ENCODE peak calls at places on chromosomes 16 and 17, in nine cellular contexts. One of them, this sample, is unnamed.

GRCh38 chr17:49456172-49456965 is 38.7 kb upstream of the NGFR start:
- DNase-seq in right lobe of liver: no peak
- DNase-seq in transverse colon: no peak
- DNase-seq in IMR-90: peak
- DNase-seq in adrenal gland: peak
- DNase-seq in GM12891: no peak
- DNase-seq in prostate gland: no peak
- DNase-seq in erythroblast: no peak
- DNase-seq in lower leg skin: no peak
- DNase-seq in this sample: peak

GRCh38 chr17:73156166-73156840 is 8.5 kb upstream of the SSTR2 start:
- DNase-seq in right lobe of liver: peak
- DNase-seq in transverse colon: peak
- DNase-seq in IMR-90: peak
- DNase-seq in adrenal gland: peak
- DNase-seq in GM12891: peak
- DNase-seq in prostate gland: peak
- DNase-seq in erythroblast: peak
- DNase-seq in lower leg skin: peak
- DNase-seq in this sample: peak

GRCh38 chr17:31803494-31804213 is 55.4 kb downstream of the COPRS start:
- DNase-seq in right lobe of liver: peak
- DNase-seq in transverse colon: peak
- DNase-seq in IMR-90: peak
- DNase-seq in adrenal gland: no peak
- DNase-seq in GM12891: no peak
- DNase-seq in prostate gland: no peak
- DNase-seq in erythroblast: no peak
- DNase-seq in lower leg skin: no peak
- DNase-seq in this sample: no peak

GRCh38 chr17:46266656-46267544 is 28.0 kb upstream of the LRRC37A start:
- DNase-seq in right lobe of liver: peak
- DNase-seq in transverse colon: peak
- DNase-seq in IMR-90: peak
- DNase-seq in adrenal gland: peak
- DNase-seq in GM12891: peak
- DNase-seq in prostate gland: peak
- DNase-seq in erythroblast: peak
- DNase-seq in lower leg skin: peak
- DNase-seq in this sample: peak

GRCh38 chr17:4179071-4179470 is 36.1 kb downstream of the CYB5D2 start:
- DNase-seq in right lobe of liver: no peak
- DNase-seq in transverse colon: no peak
- DNase-seq in IMR-90: no peak
- DNase-seq in adrenal gland: no peak
- DNase-seq in GM12891: no peak
- DNase-seq in prostate gland: no peak
- DNase-seq in erythroblast: no peak
- DNase-seq in lower leg skin: no peak
- DNase-seq in this sample: no peak

GRCh38 chr17:3256575-3256974 is 41.6 kb downstream of the OR3A1 start:
- DNase-seq in right lobe of liver: no peak
- DNase-seq in transverse colon: no peak
- DNase-seq in IMR-90: no peak
- DNase-seq in adrenal gland: no peak
- DNase-seq in GM12891: no peak
- DNase-seq in prostate gland: no peak
- DNase-seq in erythroblast: no peak
- DNase-seq in lower leg skin: no peak
- DNase-seq in this sample: no peak

GRCh38 chr16:68985855-68986254 is 119.6 kb upstream of the HAS3 start:
- DNase-seq in right lobe of liver: no peak
- DNase-seq in transverse colon: no peak
- DNase-seq in IMR-90: peak
- DNase-seq in adrenal gland: no peak
- DNase-seq in GM12891: no peak
- DNase-seq in prostate gland: no peak
- DNase-seq in erythroblast: no peak
- DNase-seq in lower leg skin: no peak
- DNase-seq in this sample: no peak

GRCh38 chr16:54318941-54319340 is 32.4 kb upstream of the IRX3 start:
- DNase-seq in right lobe of liver: no peak
- DNase-seq in transverse colon: no peak
- DNase-seq in IMR-90: no peak
- DNase-seq in adrenal gland: no peak
- DNase-seq in GM12891: no peak
- DNase-seq in prostate gland: no peak
- DNase-seq in erythroblast: no peak
- DNase-seq in lower leg skin: no peak
- DNase-seq in this sample: no peak

GRCh38 chr17:60439501-60439900 is 17.2 kb downstream of the CHCT1 start:
- DNase-seq in right lobe of liver: no peak
- DNase-seq in transverse colon: no peak
- DNase-seq in IMR-90: peak
- DNase-seq in adrenal gland: no peak
- DNase-seq in GM12891: no peak
- DNase-seq in prostate gland: no peak
- DNase-seq in erythroblast: no peak
- DNase-seq in lower leg skin: no peak
- DNase-seq in this sample: no peak

GRCh38 chr17:32518856-32519768 is 32.3 kb downstream of the CDK5R1 start:
- DNase-seq in right lobe of liver: peak
- DNase-seq in transverse colon: peak
- DNase-seq in IMR-90: no peak
- DNase-seq in adrenal gland: peak
- DNase-seq in GM12891: no peak
- DNase-seq in prostate gland: peak
- DNase-seq in erythroblast: peak
- DNase-seq in lower leg skin: peak
- DNase-seq in this sample: no peak

GRCh38 chr17:22704674-22705073 is 1012.4 kb downstream of the KCNJ18 start:
- DNase-seq in right lobe of liver: no peak
- DNase-seq in transverse colon: no peak
- DNase-seq in IMR-90: no peak
- DNase-seq in adrenal gland: no peak
- DNase-seq in GM12891: no peak
- DNase-seq in prostate gland: no peak
- DNase-seq in erythroblast: no peak
- DNase-seq in lower leg skin: no peak
- DNase-seq in this sample: no peak

GRCh38 chr17:77312786-77313599 is 172.2 kb downstream of the SEC14L1 start:
- DNase-seq in right lobe of liver: peak
- DNase-seq in transverse colon: peak
- DNase-seq in IMR-90: peak
- DNase-seq in adrenal gland: peak
- DNase-seq in GM12891: no peak
- DNase-seq in prostate gland: no peak
- DNase-seq in erythroblast: no peak
- DNase-seq in lower leg skin: peak
- DNase-seq in this sample: no peak

GRCh38 chr16:11410382-11411058 is 65.3 kb downstream of the RMI2 start:
- DNase-seq in right lobe of liver: no peak
- DNase-seq in transverse colon: no peak
- DNase-seq in IMR-90: no peak
- DNase-seq in adrenal gland: peak
- DNase-seq in GM12891: no peak
- DNase-seq in prostate gland: no peak
- DNase-seq in erythroblast: no peak
- DNase-seq in lower leg skin: no peak
- DNase-seq in this sample: peak

GRCh38 chr16:73066927-73067670 is 19.2 kb upstream of the ZFHX3 start:
- DNase-seq in right lobe of liver: no peak
- DNase-seq in transverse colon: peak
- DNase-seq in IMR-90: peak
- DNase-seq in adrenal gland: no peak
- DNase-seq in GM12891: no peak
- DNase-seq in prostate gland: no peak
- DNase-seq in erythroblast: no peak
- DNase-seq in lower leg skin: no peak
- DNase-seq in this sample: no peak

GRCh38 chr17:21140911-21141310 is 14.1 kb downstream of the DHRS7B start:
- DNase-seq in right lobe of liver: no peak
- DNase-seq in transverse colon: no peak
- DNase-seq in IMR-90: no peak
- DNase-seq in adrenal gland: no peak
- DNase-seq in GM12891: no peak
- DNase-seq in prostate gland: no peak
- DNase-seq in erythroblast: no peak
- DNase-seq in lower leg skin: no peak
- DNase-seq in this sample: no peak

GRCh38 chr17:47850692-47851573 is at the start of gene SP6:
- DNase-seq in right lobe of liver: peak
- DNase-seq in transverse colon: peak
- DNase-seq in IMR-90: peak
- DNase-seq in adrenal gland: peak
- DNase-seq in GM12891: no peak
- DNase-seq in prostate gland: peak
- DNase-seq in erythroblast: peak
- DNase-seq in lower leg skin: no peak
- DNase-seq in this sample: peak
- TF ChIP-seq POLR2A in right lobe of liver: no peak
- TF ChIP-seq POLR2A in transverse colon: peak
- TF ChIP-seq POLR2A in IMR-90: no peak
- TF ChIP-seq POLR2A in adrenal gland: no peak
- TF ChIP-seq POLR2A in GM12891: no peak
- TF ChIP-seq POLR2A in prostate gland: peak
- TF ChIP-seq POLR2A in erythroblast: no peak
- TF ChIP-seq POLR2A in lower leg skin: no peak
- TF ChIP-seq POLR2A in this sample: peak

DNA sequence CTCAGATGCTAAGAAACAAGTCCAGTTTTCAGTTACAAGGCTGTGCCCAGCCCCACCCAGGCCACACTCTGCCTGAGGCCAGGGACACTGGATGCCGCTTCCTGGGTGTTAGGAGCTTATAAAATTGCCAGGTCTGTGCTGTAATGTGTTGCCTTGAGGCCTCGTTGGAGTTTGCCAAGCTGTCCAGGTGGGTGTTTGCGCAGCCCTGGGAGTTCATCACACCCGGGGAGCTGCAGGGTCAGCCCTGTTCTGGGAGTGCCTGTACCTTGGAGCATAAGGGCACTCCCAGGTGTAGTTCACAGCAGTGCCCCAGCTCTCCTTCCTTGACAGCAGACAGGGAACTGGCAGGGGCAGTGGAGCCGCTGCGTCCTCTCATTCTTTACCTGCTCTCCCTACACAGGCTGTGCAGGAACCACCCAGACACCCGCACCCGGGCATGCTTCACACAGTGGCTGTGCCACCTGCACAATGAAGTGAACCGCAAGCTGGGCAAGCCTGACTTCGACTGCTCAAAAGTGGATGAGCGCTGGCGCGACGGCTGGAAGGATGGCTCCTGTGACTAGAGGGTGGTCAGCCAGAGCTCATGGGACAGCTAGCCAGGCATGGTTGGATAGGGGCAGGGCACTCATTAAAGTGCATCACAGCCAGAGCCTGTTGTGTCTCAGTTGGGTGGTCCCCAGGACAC is 1.6 kb downstream of the GFER start:
- DNase-seq in right lobe of liver: no peak
- DNase-seq in transverse colon: peak
- DNase-seq in IMR-90: no peak
- DNase-seq in adrenal gland: no peak
- DNase-seq in GM12891: no peak
- DNase-seq in prostate gland: no peak
- DNase-seq in erythroblast: no peak
- DNase-seq in lower leg skin: no peak
- DNase-seq in this sample: no peak
- TF ChIP-seq POLR2A in right lobe of liver: no peak
- TF ChIP-seq POLR2A in transverse colon: peak
- TF ChIP-seq POLR2A in IMR-90: no peak
- TF ChIP-seq POLR2A in adrenal gland: no peak
- TF ChIP-seq POLR2A in GM12891: no peak
- TF ChIP-seq POLR2A in prostate gland: no peak
- TF ChIP-seq POLR2A in erythroblast: no peak
- TF ChIP-seq POLR2A in lower leg skin: no peak
- TF ChIP-seq POLR2A in this sample: no peak

GRCh38 chr17:44932096-44932495 is 15.5 kb downstream of the KIF18B start:
- DNase-seq in right lobe of liver: no peak
- DNase-seq in transverse colon: no peak
- DNase-seq in IMR-90: no peak
- DNase-seq in adrenal gland: no peak
- DNase-seq in GM12891: no peak
- DNase-seq in prostate gland: no peak
- DNase-seq in erythroblast: no peak
- DNase-seq in lower leg skin: no peak
- DNase-seq in this sample: no peak

GRCh38 chr17:44932526-44933097 is 15.0 kb downstream of the KIF18B start:
- DNase-seq in right lobe of liver: no peak
- DNase-seq in transverse colon: no peak
- DNase-seq in IMR-90: no peak
- DNase-seq in adrenal gland: no peak
- DNase-seq in GM12891: no peak
- DNase-seq in prostate gland: no peak
- DNase-seq in erythroblast: no peak
- DNase-seq in lower leg skin: no peak
- DNase-seq in this sample: no peak

GRCh38 chr17:44930667-44931066 is 15.4 kb upstream of the GFAP start:
- DNase-seq in right lobe of liver: no peak
- DNase-seq in transverse colon: peak
- DNase-seq in IMR-90: no peak
- DNase-seq in adrenal gland: no peak
- DNase-seq in GM12891: no peak
- DNase-seq in prostate gland: no peak
- DNase-seq in erythroblast: peak
- DNase-seq in lower leg skin: no peak
- DNase-seq in this sample: no peak

GRCh38 chr17:44928950-44929720 is 13.8 kb upstream of the GFAP start:
- DNase-seq in right lobe of liver: no peak
- DNase-seq in transverse colon: no peak
- DNase-seq in IMR-90: no peak
- DNase-seq in adrenal gland: peak
- DNase-seq in GM12891: no peak
- DNase-seq in prostate gland: no peak
- DNase-seq in erythroblast: no peak
- DNase-seq in lower leg skin: no peak
- DNase-seq in this sample: no peak

DNA sequence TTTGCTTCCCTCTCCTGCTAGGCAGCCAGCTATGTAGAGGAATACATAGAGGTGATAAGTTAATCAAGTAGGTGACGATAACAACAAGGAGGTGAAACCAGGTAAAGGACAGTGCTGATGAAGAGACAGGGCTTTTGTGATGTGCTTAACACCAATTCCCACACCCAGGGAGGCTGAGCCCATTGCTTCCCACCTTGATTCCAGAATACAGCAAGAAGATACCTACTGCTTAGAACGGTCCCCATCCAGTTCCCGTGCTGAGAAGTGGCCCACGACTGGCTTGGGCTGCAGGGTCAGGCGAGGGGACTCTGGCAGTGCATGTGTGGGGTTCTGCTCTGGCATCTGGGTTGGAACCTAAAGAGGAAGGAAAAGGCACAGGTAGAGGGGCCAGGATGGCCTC is 16.1 kb upstream of the GFAP start:
- DNase-seq in right lobe of liver: no peak
- DNase-seq in transverse colon: no peak
- DNase-seq in IMR-90: no peak
- DNase-seq in adrenal gland: no peak
- DNase-seq in GM12891: no peak
- DNase-seq in prostate gland: no peak
- DNase-seq in erythroblast: no peak
- DNase-seq in lower leg skin: no peak
- DNase-seq in this sample: no peak
- TF ChIP-seq POLR2A in right lobe of liver: no peak
- TF ChIP-seq POLR2A in transverse colon: no peak
- TF ChIP-seq POLR2A in IMR-90: no peak
- TF ChIP-seq POLR2A in adrenal gland: no peak
- TF ChIP-seq POLR2A in GM12891: no peak
- TF ChIP-seq POLR2A in prostate gland: no peak
- TF ChIP-seq POLR2A in erythroblast: no peak
- TF ChIP-seq POLR2A in lower leg skin: no peak
- TF ChIP-seq POLR2A in this sample: no peak

GRCh38 chr16:62543516-62543915 is 507.3 kb upstream of the CDH8 start:
- DNase-seq in right lobe of liver: no peak
- DNase-seq in transverse colon: no peak
- DNase-seq in IMR-90: no peak
- DNase-seq in adrenal gland: peak
- DNase-seq in GM12891: no peak
- DNase-seq in prostate gland: no peak
- DNase-seq in erythroblast: no peak
- DNase-seq in lower leg skin: no peak
- DNase-seq in this sample: no peak
- TF ChIP-seq POLR2A in right lobe of liver: no peak
- TF ChIP-seq POLR2A in transverse colon: no peak
- TF ChIP-seq POLR2A in IMR-90: no peak
- TF ChIP-seq POLR2A in adrenal gland: no peak
- TF ChIP-seq POLR2A in GM12891: no peak
- TF ChIP-seq POLR2A in prostate gland: no peak
- TF ChIP-seq POLR2A in erythroblast: no peak
- TF ChIP-seq POLR2A in lower leg skin: no peak
- TF ChIP-seq POLR2A in this sample: no peak